ENCODE peak calls at places on chromosomes 7 and 10, in eight cellular contexts. J is neural progenitor cell, P is kidney, L is tibial artery, H is brain microvascular endothelial cell, U is hepatocyte, Y is fibroblast of lung, B is ovary. K is an unnamed sample. For H3K36me3, the result is how much of the 10 kb centered on the place peaks cover.

GRCh38 chr10:28291881-28292297 is 11.0 kb downstream of the MPP7 start:
- DNase-seq in J (no peak), P (no peak), L (no peak), H (peak), U (peak), Y (peak), B (no peak), K (no peak)

GRCh38 chr10:132360766-132361447 is 28.9 kb downstream of the LRRC27 start:
- DNase-seq in J (peak), P (no peak), L (no peak), H (no peak), U (no peak), Y (no peak), B (no peak), K (no peak)

GRCh38 chr10:123269675-123270074 is 115.5 kb downstream of the BUB3 start:
- DNase-seq in J (no peak), P (no peak), L (no peak), H (no peak), U (no peak), Y (no peak), B (no peak), K (no peak)

GRCh38 chr7:92135100-92135429 is 788 bp upstream of the CYP51A1 start:
- DNase-seq in J (peak), P (no peak), L (no peak), H (peak), U (peak), Y (peak), B (no peak), K (no peak)

GRCh38 chr7:64733550-64734240 is 60.5 kb upstream of the ZNF138 start:
- DNase-seq in J (no peak), P (no peak), L (no peak), H (no peak), U (no peak), Y (no peak), B (no peak), K (no peak)

GRCh38 chr7:52021343-52021742 is 704.7 kb upstream of the COBL start:
- DNase-seq in J (no peak), P (no peak), L (no peak), H (no peak), U (no peak), Y (no peak), B (no peak), K (no peak)

GRCh38 chr7:35680403-35681013 is 14.4 kb downstream of the HERPUD2 start:
- DNase-seq in J (no peak), P (no peak), L (no peak), H (no peak), U (no peak), Y (peak), B (no peak), K (no peak)

GRCh38 chr10:60352105-60352504 is 37.6 kb downstream of the ANK3 start:
- DNase-seq in J (no peak), P (no peak), L (no peak), H (no peak), U (no peak), Y (no peak), B (no peak), K (no peak)

GRCh38 chr10:95755511-95756004 is 405 bp upstream of the ENTPD1 start:
- DNase-seq in J (peak), P (peak), L (peak), H (no peak), U (peak), Y (no peak), B (no peak), K (peak)

GRCh38 chr10:117419921-117420320 is 44.7 kb upstream of the PDZD8 start:
- DNase-seq in J (no peak), P (no peak), L (no peak), H (no peak), U (no peak), Y (peak), B (no peak), K (no peak)

GRCh38 chr10:13993634-13994033 is 337.1 kb downstream of the FRMD4A start:
- DNase-seq in J (no peak), P (no peak), L (no peak), H (no peak), U (no peak), Y (no peak), B (no peak), K (no peak)

DNA sequence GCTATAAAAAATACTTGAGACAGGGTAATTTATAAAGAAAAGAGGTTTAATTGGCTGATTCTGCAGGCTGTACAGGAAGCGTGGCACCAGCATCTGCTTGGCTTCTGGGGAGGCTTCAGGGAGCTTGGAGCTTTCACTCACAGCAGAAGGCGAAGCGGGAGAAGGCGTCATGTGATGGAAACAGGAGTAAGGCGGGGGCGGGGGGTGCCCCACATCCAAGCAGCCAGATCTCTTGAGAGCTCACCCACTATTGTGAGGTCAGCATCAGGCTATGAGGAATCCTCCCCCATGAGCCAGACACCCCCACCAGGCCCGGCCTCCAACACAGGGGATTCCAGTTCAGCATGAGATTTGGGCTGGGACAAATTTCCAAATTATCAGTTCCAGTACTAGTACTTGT is 46.2 kb downstream of the WDR37 start:
- DNase-seq in J (no peak), P (no peak), L (no peak), H (no peak), U (no peak), Y (peak), B (no peak), K (no peak)
- H3K36me3 ChIP-seq in J (under half), P (under half), L (half or more), H (under half), U (under half), Y (under half), B (under half), K (half or more)

DNA sequence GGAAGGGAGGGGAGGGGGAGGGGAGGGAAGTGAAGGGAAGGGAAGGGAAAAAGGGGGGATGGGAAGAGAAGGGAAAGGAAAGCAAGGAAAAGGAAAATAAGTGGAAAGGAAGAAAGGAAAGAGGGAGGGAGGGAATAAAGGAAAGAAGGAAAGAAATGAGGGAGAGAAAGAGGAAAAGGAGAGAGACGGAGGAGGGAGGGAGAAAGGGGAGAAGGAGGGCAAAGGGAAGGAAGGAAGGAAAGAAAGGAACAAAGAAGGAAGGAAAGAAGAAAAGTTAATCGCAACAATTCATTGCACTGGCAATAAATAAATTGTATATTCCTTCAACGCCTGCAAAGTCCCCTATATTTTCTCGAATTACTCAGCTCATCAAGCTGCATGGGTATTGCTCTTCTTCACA is 2.6 kb upstream of the VWC2 start:
- DNase-seq in J (no peak), P (no peak), L (no peak), H (no peak), U (no peak), Y (no peak), B (no peak), K (no peak)
- TF ChIP-seq CTCF in J (no peak), P (no peak), L (no peak), H (no peak), U (no peak), Y (no peak), B (no peak), K (no peak)

GRCh38 chr7:5320391-5320790 is 37.6 kb downstream of the SLC29A4 start:
- DNase-seq in J (no peak), P (no peak), L (no peak), H (no peak), U (no peak), Y (no peak), B (no peak), K (no peak)
- H3K36me3 ChIP-seq in J (under half), P (under half), L (half or more), H (under half), U (under half), Y (under half), B (under half), K (half or more)

DNA sequence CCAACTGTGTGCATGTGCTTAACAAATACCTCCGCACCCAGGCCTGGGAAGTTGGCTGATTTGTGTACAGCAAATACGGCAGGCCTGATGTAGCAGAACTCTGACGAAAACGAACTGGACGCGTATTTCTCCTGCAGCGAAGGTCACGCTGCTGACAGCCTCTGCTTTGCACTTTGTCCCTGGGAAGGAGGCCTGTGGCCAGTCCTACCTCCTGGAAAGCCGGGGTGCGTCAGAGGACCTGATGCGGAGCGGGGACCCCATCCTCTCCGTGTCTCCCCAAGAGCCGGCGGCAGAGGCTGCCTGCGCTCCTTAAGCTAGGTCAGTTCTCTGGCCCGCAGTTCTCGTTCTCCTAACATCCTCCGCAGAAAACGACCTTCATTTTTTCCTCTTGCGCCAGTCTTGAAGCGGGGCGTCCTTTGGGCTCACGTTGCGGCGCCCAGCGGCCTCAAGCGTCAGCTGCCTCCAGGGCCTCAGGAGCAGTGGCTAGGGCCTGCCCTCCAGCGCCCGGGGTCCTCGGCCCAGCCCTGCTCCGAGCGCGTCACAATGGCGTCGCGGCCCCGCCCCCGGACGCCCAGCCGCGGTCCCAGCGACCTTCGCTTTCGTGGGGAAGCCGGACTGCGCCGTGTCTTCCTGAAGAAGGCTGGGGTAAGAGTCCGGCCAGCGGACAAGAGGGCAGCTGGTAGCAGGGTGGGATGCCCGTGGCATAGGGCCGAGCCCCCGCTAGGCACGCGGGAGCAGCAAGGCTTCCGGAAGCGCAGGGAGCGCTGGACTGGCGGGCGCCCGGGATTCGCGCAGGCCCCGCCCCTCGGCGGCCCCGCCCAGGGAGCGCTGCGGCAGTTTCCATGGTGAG is at the start of gene ZNF487:
- DNase-seq in J (peak), P (peak), L (peak), H (peak), U (peak), Y (peak), B (peak), K (peak)
- TF ChIP-seq CTCF in J (peak), P (peak), L (peak), H (peak), U (peak), Y (no peak), B (peak), K (peak)

DNA sequence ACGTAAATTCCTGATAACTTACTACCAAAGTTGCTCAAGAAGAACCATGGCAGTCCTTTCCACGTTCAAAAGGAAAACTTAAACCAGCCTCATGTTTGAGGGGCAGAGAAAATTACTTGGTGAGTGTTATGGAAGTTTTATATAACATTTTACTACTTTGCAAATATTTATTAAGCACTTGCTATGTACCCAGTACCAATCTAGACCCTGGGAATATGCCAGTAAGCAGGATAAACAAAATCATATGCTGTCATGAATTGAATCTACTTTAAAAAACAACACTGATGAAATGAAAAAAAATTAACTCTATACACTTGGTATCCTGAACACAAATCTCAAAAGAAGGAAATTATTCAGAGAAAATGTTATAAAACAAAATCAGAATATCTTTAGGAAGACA is 46.1 kb downstream of the NCAPG2 start:
- DNase-seq in J (no peak), P (no peak), L (no peak), H (no peak), U (no peak), Y (no peak), B (no peak), K (no peak)
- H3K36me3 ChIP-seq in J (under half), P (under half), L (under half), H (under half), U (under half), Y (under half), B (under half), K (under half)

GRCh38 chr7:133564484-133564883 is 311.6 kb downstream of the EXOC4 start:
- DNase-seq in J (no peak), P (no peak), L (no peak), H (no peak), U (no peak), Y (no peak), B (no peak), K (no peak)
- TF ChIP-seq CTCF in J (peak), P (no peak), L (no peak), H (no peak), U (no peak), Y (no peak), B (no peak), K (no peak)